ENCODE peak calls at places on chromosomes 11 and 22, in six cellular contexts. Z, W, R, T, E and N are unnamed samples.
A peak's percentile ranks its signal among the peaks of the same experiment; 100 is the strongest.

GRCh38 chr22:31734512-31734911 is 15.4 kb downstream of the PRR14L start:
- DNase-seq in Z (peak; percentile 35), W (no peak), R (no peak), T (no peak), E (no peak), N (no peak)

GRCh38 chr11:2431395-2431794 is 12.9 kb downstream of the TRPM5 start:
- DNase-seq in Z (no peak), W (peak; percentile 3), R (no peak), T (no peak), E (no peak), N (no peak)

GRCh38 chr11:99171330-99171729 is 150.6 kb downstream of the CNTN5 start:
- DNase-seq in Z (no peak), W (no peak), R (no peak), T (no peak), E (no peak), N (no peak)

GRCh38 chr11:47248304-47248663 is 330 bp downstream of the ACP2 start:
- DNase-seq in Z (no peak), W (no peak), R (no peak), T (no peak), E (no peak), N (no peak)

GRCh38 chr11:6650980-6651379 is 4.6 kb downstream of the DCHS1 start:
- DNase-seq in Z (no peak), W (no peak), R (no peak), T (no peak), E (no peak), N (no peak)

GRCh38 chr11:63537293-63538101 is 889 bp downstream of the PLAAT4 start:
- DNase-seq in Z (no peak), W (peak; percentile 73), R (no peak), T (no peak), E (peak; percentile 74), N (no peak)

GRCh38 chr11:2250041-2250440 is 20.3 kb downstream of the ASCL2 start:
- DNase-seq in Z (no peak), W (no peak), R (no peak), T (no peak), E (no peak), N (no peak)

GRCh38 chr11:17550455-17551346 is 3.6 kb downstream of the OTOG start:
- DNase-seq in Z (no peak), W (no peak), R (no peak), T (no peak), E (no peak), N (no peak)

GRCh38 chr11:103737791-103738190 is 298.6 kb upstream of the DDI1 start:
- DNase-seq in Z (no peak), W (no peak), R (no peak), T (no peak), E (no peak), N (no peak)

GRCh38 chr22:44485494-44485893 is 12.5 kb downstream of the RTL6 start:
- DNase-seq in Z (no peak), W (no peak), R (no peak), T (no peak), E (no peak), N (no peak)

GRCh38 chr11:31412946-31413345 is 43.3 kb downstream of the DNAJC24 start:
- DNase-seq in Z (no peak), W (no peak), R (no peak), T (no peak), E (no peak), N (no peak)

DNA sequence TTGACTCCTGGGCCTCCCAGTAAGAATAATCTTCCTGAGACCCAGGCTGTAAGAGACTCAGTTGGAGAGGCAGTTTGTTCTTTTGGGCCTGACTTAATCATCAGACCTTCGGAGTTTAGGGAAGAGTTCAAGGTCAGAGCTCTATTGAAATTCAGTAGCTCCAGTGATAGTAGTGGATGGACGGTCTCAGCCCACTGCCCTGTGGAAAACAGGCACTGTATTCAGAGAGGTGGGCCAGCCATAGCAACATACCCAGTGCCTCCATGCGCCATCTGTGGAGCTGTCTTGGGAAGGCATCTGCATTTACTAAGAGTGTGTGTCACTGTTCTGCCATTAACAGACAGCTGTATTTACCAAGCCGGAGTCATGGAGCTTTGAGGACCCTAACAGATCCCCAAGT is 2.9 kb downstream of the SMARCB1 start:
- DNase-seq in Z (peak; percentile 56), W (no peak), R (peak; percentile 60), T (peak; percentile 32), E (no peak), N (peak; percentile 57)
- TF ChIP-seq CTCF in Z (no peak), W (no peak), R (peak; percentile 49), T (no peak), E (no peak), N (peak; percentile 31)

DNA sequence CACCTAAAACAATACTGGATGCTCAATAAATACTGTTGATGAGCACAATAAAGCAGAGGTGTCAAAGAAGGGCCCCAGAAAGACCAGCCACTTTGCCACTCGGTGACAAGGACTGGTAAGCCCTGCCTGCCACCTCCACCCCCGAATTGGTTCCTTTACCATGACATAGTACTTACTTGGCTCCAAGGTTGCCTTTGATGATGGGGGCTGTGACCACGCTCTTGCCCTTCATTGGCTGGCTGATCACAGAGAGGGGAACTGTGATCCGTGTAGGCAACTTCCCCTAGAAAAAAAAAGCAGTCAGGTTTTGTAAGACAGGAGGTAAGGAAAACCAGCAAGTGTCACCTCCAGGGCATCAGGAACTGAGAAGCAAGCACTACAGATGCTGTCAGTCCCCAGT is 29.7 kb downstream of the NFRKB start:
- DNase-seq in Z (no peak), W (no peak), R (no peak), T (no peak), E (no peak), N (no peak)
- H3K36me3 ChIP-seq in Z (peaks cover 16% of the 10 kb centered on the region), W (peaks cover 74% of the 10 kb centered on the region), R (peaks cover 81% of the 10 kb centered on the region), T (peaks cover 47% of the 10 kb centered on the region), E (peaks cover 22% of the 10 kb centered on the region), N (peaks cover 68% of the 10 kb centered on the region)

DNA sequence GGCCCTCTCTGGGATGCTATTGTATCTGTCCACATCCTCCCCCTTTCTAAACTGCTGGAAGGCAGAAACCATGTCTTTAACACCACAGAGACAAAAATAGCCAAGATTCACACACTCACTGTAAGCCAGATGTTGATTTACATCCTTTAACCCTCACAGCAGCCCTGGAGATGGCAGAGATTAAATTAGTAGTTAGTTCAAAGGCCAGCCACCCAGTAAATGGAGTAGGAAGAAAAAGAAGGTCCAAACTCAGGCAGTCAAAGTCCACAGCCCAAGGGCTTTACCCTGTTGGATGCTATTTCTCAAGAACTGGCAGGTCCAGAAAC is 2.1 kb upstream of the ZNHIT2 start:
- DNase-seq in Z (no peak), W (no peak), R (no peak), T (no peak), E (no peak), N (no peak)
- H3K4me3 ChIP-seq in Z (no peak overlapping the region), W (no peak overlapping the region), R (no peak overlapping the region), T (no peak overlapping the region), E (no peak overlapping the region), N (no peak overlapping the region)

GRCh38 chr11:75314771-75315438 is 36.6 kb downstream of the ARRB1 start:
- DNase-seq in Z (no peak), W (no peak), R (no peak), T (no peak), E (no peak), N (no peak)
- TF ChIP-seq CTCF in Z (no peak), W (no peak), R (no peak), T (no peak), E (no peak), N (no peak)

GRCh38 chr11:128519353-128519752 is 68.0 kb downstream of the ETS1 start:
- DNase-seq in Z (no peak), W (no peak), R (no peak), T (no peak), E (no peak), N (no peak)
- H3K36me3 ChIP-seq in Z (peaks cover 7% of the 10 kb centered on the region), W (no peaks in the 10 kb centered on the region), R (no peaks in the 10 kb centered on the region), T (no peaks in the 10 kb centered on the region), E (no peaks in the 10 kb centered on the region), N (no peaks in the 10 kb centered on the region)

DNA sequence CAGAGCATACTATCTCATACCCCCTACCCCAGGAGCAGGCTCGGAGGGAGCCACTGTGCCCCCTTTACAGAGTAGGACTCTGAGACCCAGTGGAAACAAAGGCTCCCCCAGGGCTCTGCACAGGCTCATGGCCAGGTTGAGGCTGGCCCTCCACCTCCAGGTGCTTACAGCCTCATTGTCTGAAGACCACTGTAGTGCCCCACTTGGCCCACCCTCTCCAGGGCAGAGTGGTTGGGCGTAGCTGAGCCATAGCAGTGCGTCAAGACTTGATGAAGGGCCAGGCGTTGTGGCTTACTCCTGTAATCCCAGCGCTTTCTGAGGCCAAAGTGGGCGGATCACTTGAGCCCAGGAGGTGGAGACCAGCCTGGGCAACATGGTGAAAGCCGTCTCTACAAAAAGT is 1.7 kb downstream of the ANKRD13D start:
- DNase-seq in Z (no peak), W (peak; percentile 55), R (no peak), T (no peak), E (no peak), N (no peak)
- H3K4me3 ChIP-seq in Z (no peak overlapping the region), W (no peak overlapping the region), R (no peak overlapping the region), T (no peak overlapping the region), E (no peak overlapping the region), N (no peak overlapping the region)

GRCh38 chr11:69354545-69354897 is 60.6 kb downstream of the MYEOV start:
- DNase-seq in Z (no peak), W (no peak), R (no peak), T (no peak), E (no peak), N (no peak)

GRCh38 chr11:69352715-69353325 is 58.9 kb downstream of the MYEOV start:
- DNase-seq in Z (no peak), W (no peak), R (peak; percentile 46), T (no peak), E (peak; percentile 30), N (no peak)

GRCh38 chr11:69352181-69352580 is 58.2 kb downstream of the MYEOV start:
- DNase-seq in Z (no peak), W (no peak), R (peak; percentile 38), T (no peak), E (no peak), N (no peak)

GRCh38 chr11:69355346-69355940 is 61.5 kb downstream of the MYEOV start:
- DNase-seq in Z (no peak), W (no peak), R (peak; percentile 37), T (no peak), E (no peak), N (no peak)

GRCh38 chr11:69353696-69354544 is 60.0 kb downstream of the MYEOV start:
- DNase-seq in Z (peak; percentile 49), W (no peak), R (peak; percentile 55), T (no peak), E (peak; percentile 24), N (no peak)
- TF ChIP-seq CTCF in Z (peak; percentile 8), W (no peak), R (peak; percentile 27), T (no peak), E (no peak), N (no peak)